ENCODE peak calls at places on chromosomes 2 and 18, in four cellular contexts. Q is CD8-positive, alpha-beta memory T cell; D is right cardiac atrium; I is thoracic aorta. G is an unnamed sample.
A peak's percentile ranks its signal among the peaks of the same experiment; 100 is the strongest.

GRCh38 chr18:48792611-48793368 is 158.0 kb downstream of the SMAD7 start:
- DNase-seq in I (no peak), D (peak; percentile 45), Q (no peak), G (no peak)

GRCh38 chr18:11019295-11019694 is 130.1 kb downstream of the PIEZO2 start:
- DNase-seq in Q (no peak), I (no peak), D (no peak), G (no peak)

GRCh38 chr2:37348155-37348554 is 3.7 kb downstream of the QPCT start:
- DNase-seq in I (no peak), Q (no peak), D (no peak), G (no peak)

GRCh38 chr2:37793004-37793403 is 121.6 kb upstream of the CDC42EP3 start:
- DNase-seq in Q (no peak), D (no peak), I (no peak), G (no peak)

GRCh38 chr2:47269316-47270232 is 114.5 kb upstream of the STPG4 start:
- DNase-seq in D (peak; percentile 63), Q (no peak), I (peak; percentile 86), G (no peak)

GRCh38 chr2:170157025-170157684 is 20.8 kb upstream of the MYO3B start:
- DNase-seq in Q (no peak), I (no peak), D (no peak), G (no peak)

GRCh38 chr18:596288-596881 is 403 bp upstream of the CLUL1 start:
- DNase-seq in Q (no peak), I (no peak), D (peak; percentile 60), G (no peak)

GRCh38 chr18:39380823-39381222 is 1815.2 kb upstream of the CELF4 start:
- DNase-seq in D (no peak), Q (no peak), I (no peak), G (no peak)

GRCh38 chr2:108612514-108613183 is 78.4 kb downstream of the LIMS1 start:
- DNase-seq in D (no peak), I (no peak), Q (no peak), G (no peak)

GRCh38 chr2:215899111-215900074 is 114.0 kb downstream of the MREG start:
- DNase-seq in D (no peak), I (no peak), Q (no peak), G (no peak)

GRCh38 chr2:150791567-150791966 is 304.1 kb upstream of the RND3 start:
- DNase-seq in D (no peak), I (no peak), Q (no peak), G (no peak)

GRCh38 chr2:75729861-75730260 is 19.1 kb upstream of the GCFC2 start:
- DNase-seq in I (no peak), Q (no peak), D (no peak), G (no peak)

GRCh38 chr2:636649-637405 is 40.4 kb downstream of the TMEM18 start:
- DNase-seq in D (peak; percentile 91), I (no peak), Q (peak; percentile 56), G (peak; percentile 4)

GRCh38 chr18:47677952-47678351 is 252.5 kb downstream of the SMAD2 start:
- DNase-seq in Q (no peak), I (no peak), D (no peak), G (no peak)

GRCh38 chr2:199273043-199273647 is 184.6 kb downstream of the SATB2 start:
- DNase-seq in D (no peak), I (no peak), Q (no peak), G (no peak)

GRCh38 chr2:222671259-222672067 is at the start of gene MOGAT1:
- DNase-seq in I (no peak), Q (no peak), D (peak; percentile 78), G (peak; percentile 52)

GRCh38 chr2:197293252-197294007 is 17.1 kb downstream of the ANKRD44 start:
- DNase-seq in Q (no peak), D (no peak), I (no peak), G (no peak)
- H3K27ac ChIP-seq in Q (peak overlapping the region; percentile 15), D (no peak overlapping the region), I (peak overlapping the region; percentile 21), G (peak overlapping the region; percentile 62)

GRCh38 chr2:148979919-148980277 is 58.6 kb upstream of the LYPD6B start:
- DNase-seq in I (no peak), Q (no peak), D (no peak), G (no peak)
- H3K27ac ChIP-seq in I (no peak overlapping the region), Q (no peak overlapping the region), D (no peak overlapping the region), G (no peak overlapping the region)

GRCh38 chr2:64348386-64349142 is 105.4 kb upstream of the LGALSL start:
- DNase-seq in D (no peak), I (no peak), Q (no peak), G (no peak)
- H3K27ac ChIP-seq in D (no peak overlapping the region), I (no peak overlapping the region), Q (no peak overlapping the region), G (no peak overlapping the region)

DNA sequence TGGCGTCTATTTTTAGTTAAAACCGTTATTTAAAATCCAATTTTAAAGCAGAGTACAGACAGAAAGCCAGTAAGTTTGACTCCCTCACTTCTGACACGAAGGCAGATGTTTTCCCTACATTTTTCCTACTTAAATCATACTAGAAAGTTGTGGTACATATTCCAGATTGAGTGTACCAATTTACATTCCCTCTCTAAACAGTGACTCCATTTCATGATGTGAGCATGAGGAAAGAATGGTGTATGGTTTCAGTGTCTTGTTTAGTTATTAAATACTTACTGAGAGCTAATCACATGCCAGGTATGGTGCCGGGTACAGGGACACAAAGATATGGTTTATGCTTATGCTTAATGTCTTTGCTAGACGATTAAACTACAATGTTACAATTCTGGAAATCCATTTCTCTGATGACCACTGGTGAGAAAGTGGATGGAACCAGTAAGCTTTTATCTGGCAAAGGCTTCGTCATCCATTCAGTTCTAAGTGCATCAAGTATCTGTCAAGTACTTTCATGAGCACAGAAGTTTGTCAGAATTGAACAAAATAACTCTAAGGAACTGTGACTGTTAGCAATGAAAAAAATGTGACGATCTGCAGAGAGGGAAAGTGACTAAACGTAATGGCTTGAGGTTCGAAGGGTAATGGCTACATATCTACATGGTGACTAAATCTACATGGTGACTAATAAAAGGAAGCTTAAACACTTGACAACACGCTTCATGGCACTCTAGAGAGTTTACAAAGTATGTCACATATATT is 25.7 kb downstream of the MAP4K3 start:
- DNase-seq in I (no peak), Q (no peak), D (no peak), G (no peak)
- H3K27ac ChIP-seq in I (peak overlapping the region; percentile 44), Q (no peak overlapping the region), D (no peak overlapping the region), G (no peak overlapping the region)

GRCh38 chr2:23269747-23270146 is 115.2 kb upstream of the KLHL29 start:
- DNase-seq in I (no peak), Q (no peak), D (no peak), G (no peak)
- H3K27ac ChIP-seq in I (no peak overlapping the region), Q (no peak overlapping the region), D (no peak overlapping the region), G (no peak overlapping the region)

GRCh38 chr2:121472465-121472993 is 58.2 kb upstream of the RNU4ATAC start:
- DNase-seq in D (no peak), Q (no peak), I (no peak), G (no peak)
- H3K27ac ChIP-seq in D (no peak overlapping the region), Q (no peak overlapping the region), I (no peak overlapping the region), G (no peak overlapping the region)